ENCODE peak calls at places on chromosomes 2 and 18, in five cellular contexts. C, G, B, W and E are unnamed samples.

GRCh38 chr2:143955416-143956075 is 564.4 kb downstream of the ZEB2 start:
- DNase-seq in C (no peak), G (no peak), B (no peak), W (no peak), E (no peak)

GRCh38 chr2:171522804-171523338 is 597 bp downstream of the CYBRD1 start:
- DNase-seq in C (peak; percentile 80), G (peak; percentile 48), B (peak; percentile 6), W (no peak), E (peak; percentile 77)

GRCh38 chr2:22795467-22795866 is 589.5 kb upstream of the KLHL29 start:
- DNase-seq in C (no peak), G (no peak), B (no peak), W (no peak), E (no peak)

GRCh38 chr2:67412424-67412823 is 15.3 kb downstream of the ETAA1 start:
- DNase-seq in C (no peak), G (no peak), B (no peak), W (no peak), E (no peak)

GRCh38 chr2:138974651-138975050 is 194.5 kb upstream of the NXPH2 start:
- DNase-seq in C (no peak), G (no peak), B (no peak), W (no peak), E (no peak)

GRCh38 chr2:72750977-72751639 is 74.7 kb downstream of the EXOC6B start:
- DNase-seq in C (no peak), G (no peak), B (no peak), W (no peak), E (no peak)

GRCh38 chr2:147588191-147588590 is 256.6 kb upstream of the ACVR2A start:
- DNase-seq in C (no peak), G (no peak), B (no peak), W (no peak), E (no peak)

GRCh38 chr2:79910643-79911042 is 393.9 kb downstream of the LRRTM1 start:
- DNase-seq in C (no peak), G (no peak), B (no peak), W (no peak), E (no peak)

GRCh38 chr2:234842753-234843152 is 109.1 kb upstream of the SH3BP4 start:
- DNase-seq in C (no peak), G (no peak), B (no peak), W (no peak), E (no peak)

GRCh38 chr2:220143336-220143735 is 515.9 kb downstream of the SLC4A3 start:
- DNase-seq in C (no peak), G (no peak), B (no peak), W (no peak), E (no peak)

GRCh38 chr18:45997689-45998088 is 30.6 kb upstream of the EPG5 start:
- DNase-seq in C (no peak), G (no peak), B (no peak), W (peak; percentile 13), E (no peak)